ENCODE peak calls at places on chromosomes 13 and 19, in ten cellular contexts. W is SK-N-SH, P is neuronal stem cell, Y is IMR-90, M is mammary epithelial cell, B is neural progenitor cell, F is trophoblast cell, H is HCT116, X is PC-9, L is mesenchymal stem cell. O is an unnamed sample. For H3K36me3, the result is how much of the 10 kb centered on the place peaks cover.

GRCh38 chr13:98721825-98722510 is 30.5 kb downstream of the SLC15A1 start:
- DNase-seq in L (no peak), M (peak), F (no peak), X (peak), P (no peak), H (no peak), Y (no peak), B (no peak), W (no peak), O (no peak)

GRCh38 chr19:6047741-6048231 is 62.5 kb downstream of the RFX2 start:
- DNase-seq in F (peak), P (peak), W (peak), M (no peak), X (no peak), H (peak), L (peak), Y (peak), B (peak), O (no peak)

GRCh38 chr19:40807147-40808020 is 8.4 kb downstream of the EGLN2 start:
- DNase-seq in Y (no peak), H (no peak), B (peak), F (peak), X (peak), L (no peak), P (no peak), M (no peak), W (no peak), O (no peak)

GRCh38 chr13:43229506-43229905 is 206.1 kb downstream of the DNAJC15 start:
- DNase-seq in B (no peak), M (no peak), F (no peak), H (no peak), W (no peak), P (no peak), L (peak), Y (peak), X (no peak), O (no peak)

GRCh38 chr13:66634384-66634783 is 595.8 kb downstream of the PCDH9 start:
- DNase-seq in H (no peak), Y (peak), M (no peak), F (no peak), B (no peak), W (no peak), L (no peak), P (no peak), X (no peak), O (no peak)

GRCh38 chr13:25881946-25882574 is 169.8 kb downstream of the SHISA2 start:
- DNase-seq in M (no peak), P (peak), F (no peak), W (peak), L (peak), B (peak), Y (no peak), X (no peak), H (no peak), O (no peak)

GRCh38 chr19:51055866-51056265 is 9.0 kb downstream of the KLK13 start:
- DNase-seq in Y (no peak), P (no peak), B (no peak), F (no peak), H (no peak), X (no peak), M (peak), W (no peak), L (no peak), O (no peak)

GRCh38 chr13:35866801-35867200 is 264.4 kb downstream of the DCLK1 start:
- DNase-seq in W (no peak), L (no peak), M (no peak), F (no peak), X (no peak), Y (no peak), P (no peak), B (no peak), H (no peak), O (no peak)

GRCh38 chr13:36332986-36333385 is 13.2 kb downstream of the SPART start:
- DNase-seq in M (peak), Y (peak), B (no peak), F (no peak), L (peak), W (no peak), X (no peak), H (no peak), P (no peak), O (no peak)

GRCh38 chr13:96075953-96076543 is 13.9 kb upstream of the HS6ST3 start:
- DNase-seq in Y (peak), L (peak), F (peak), B (no peak), M (no peak), P (no peak), W (peak), X (no peak), H (no peak), O (no peak)

GRCh38 chr13:48590141-48590863 is 57.4 kb upstream of the RCBTB2 start:
- DNase-seq in H (no peak), W (no peak), B (no peak), L (no peak), X (no peak), P (no peak), F (peak), Y (no peak), M (no peak), O (no peak)

GRCh38 chr13:48594080-48594815 is 59.5 kb upstream of the CYSLTR2 start:
- DNase-seq in M (no peak), F (peak), W (no peak), H (no peak), B (peak), Y (no peak), P (no peak), L (peak), X (no peak), O (no peak)

GRCh38 chr13:48593551-48593950 is 60.2 kb upstream of the CYSLTR2 start:
- DNase-seq in M (no peak), L (no peak), Y (no peak), F (no peak), P (no peak), W (no peak), B (no peak), H (no peak), X (no peak), O (no peak)

GRCh38 chr13:48595330-48596127 is 58.2 kb upstream of the CYSLTR2 start:
- DNase-seq in B (peak), P (no peak), Y (peak), M (peak), W (peak), F (peak), L (peak), H (peak), X (no peak), O (no peak)

DNA sequence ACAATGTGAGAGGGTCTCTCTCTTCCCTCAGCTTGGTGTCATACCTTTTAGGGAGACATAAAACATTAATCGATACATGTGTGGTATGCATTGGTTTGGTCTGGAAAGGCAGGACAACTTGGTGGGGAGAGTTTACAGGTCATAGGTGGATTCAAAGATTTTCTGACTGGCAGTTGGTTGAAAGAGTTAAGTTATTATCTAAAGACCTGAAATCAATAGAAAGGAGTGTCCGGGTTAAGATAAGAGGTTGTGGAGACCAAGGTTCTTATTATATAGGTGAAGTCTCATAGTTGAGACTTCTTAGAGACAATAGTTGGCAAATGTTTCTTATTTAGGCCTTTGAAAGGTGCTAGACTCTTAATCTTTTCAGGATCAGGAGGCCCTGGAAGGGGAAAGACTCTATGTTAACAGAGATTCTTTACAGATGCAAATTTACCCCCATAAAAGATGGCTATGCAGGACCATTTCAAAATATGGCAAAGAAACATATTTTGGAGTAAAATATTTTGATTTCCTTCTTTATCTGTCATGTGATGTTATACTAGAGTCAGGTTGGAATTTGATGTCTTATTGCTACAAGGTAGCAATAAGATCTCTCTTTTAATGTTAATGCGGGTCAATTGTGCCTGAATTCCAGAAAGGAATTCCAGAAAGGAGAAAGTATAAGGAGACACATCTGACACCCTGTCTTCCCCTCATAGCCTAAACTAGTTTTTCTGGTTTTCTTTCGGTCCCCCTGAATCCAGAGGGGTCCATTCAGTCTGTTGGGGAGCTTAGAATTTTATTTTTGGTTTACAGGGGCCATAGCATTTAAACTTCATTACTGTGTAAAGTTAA is 59.2 kb upstream of the RCBTB2 start:
- DNase-seq in P (no peak), X (no peak), H (no peak), M (no peak), B (no peak), L (no peak), W (no peak), Y (no peak), F (peak), O (no peak)
- H2AFZ ChIP-seq in P (no peak), X (no peak), H (no peak), M (no peak), B (no peak), L (no peak), W (no peak), Y (no peak), F (no peak), O (no peak)

GRCh38 chr13:33846306-33847062 is 28.5 kb downstream of the RFC3 start:
- DNase-seq in X (no peak), H (no peak), B (no peak), P (no peak), L (no peak), F (no peak), W (no peak), M (no peak), Y (no peak), O (no peak)
- H3K36me3 ChIP-seq in X (under half), H (under half), B (under half), P (under half), L (under half), F (under half), W (under half), M (under half), Y (under half), O (under half)

GRCh38 chr19:4714016-4714415 is 9.6 kb downstream of the DPP9 start:
- DNase-seq in B (no peak), X (no peak), H (no peak), W (no peak), F (no peak), L (no peak), M (no peak), Y (no peak), P (no peak), O (no peak)
- H3K27ac ChIP-seq in B (no peak), X (peak), H (peak), W (no peak), F (no peak), L (peak), M (peak), Y (peak), P (no peak), O (peak)

DNA sequence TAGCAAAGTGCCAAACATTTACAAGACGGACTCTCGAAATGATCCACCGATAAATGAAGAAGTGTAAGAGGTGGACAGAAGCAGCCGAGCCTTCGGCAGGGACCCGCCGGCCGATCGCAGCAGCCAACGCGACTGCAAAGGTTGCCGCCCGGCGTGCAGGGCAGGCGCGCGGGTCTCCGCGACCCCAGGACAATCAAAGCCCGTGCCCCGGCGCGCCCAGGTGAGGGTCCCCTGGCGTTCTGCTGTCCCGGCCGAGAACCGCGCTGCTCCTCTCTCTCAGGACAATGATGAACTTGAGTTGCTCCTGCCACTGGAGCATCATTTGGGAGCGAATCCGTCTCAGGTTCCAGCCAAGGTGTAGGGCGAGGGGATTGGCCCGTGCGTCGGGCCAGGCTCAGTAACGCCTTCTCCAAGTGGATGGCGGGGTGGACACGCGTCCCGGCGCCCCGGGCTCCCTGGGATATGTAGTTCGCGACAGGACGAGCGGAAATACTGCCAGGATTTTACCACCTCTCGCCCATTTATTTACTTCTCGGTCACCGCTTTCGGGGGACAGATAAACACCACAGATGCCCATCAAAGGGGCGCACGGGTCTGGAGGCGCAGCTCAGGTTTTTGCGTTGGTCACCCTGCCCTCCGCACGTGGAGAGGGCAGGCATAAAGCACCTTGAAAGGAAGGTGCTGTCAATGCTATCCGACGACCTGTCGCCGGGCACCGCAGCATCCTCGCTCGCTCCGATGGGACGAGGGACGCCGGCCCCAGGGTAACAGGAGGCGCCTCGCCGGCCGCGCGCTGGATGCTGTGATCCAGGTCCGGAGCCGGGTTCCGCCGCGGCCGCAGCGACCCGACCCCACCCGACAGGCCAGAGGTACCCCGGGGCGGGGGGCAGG is at the start of the genes BIVM and POGLUT2:
- DNase-seq in W (peak), P (peak), M (peak), Y (peak), X (peak), L (peak), F (peak), H (peak), B (peak), O (peak)
- H2AFZ ChIP-seq in W (peak), P (peak), M (peak), Y (peak), X (peak), L (peak), F (peak), H (peak), B (peak), O (peak)

GRCh38 chr19:19324059-19324755 is 3.6 kb downstream of the MAU2 start:
- DNase-seq in W (no peak), L (no peak), B (no peak), M (no peak), X (no peak), F (no peak), Y (no peak), P (no peak), H (no peak), O (no peak)

GRCh38 chr19:19320362-19321142 is at the start of the genes MAU2 and SUGP1:
- DNase-seq in L (peak), X (peak), M (peak), H (peak), Y (peak), P (peak), W (peak), F (peak), B (peak), O (peak)

GRCh38 chr19:19319725-19320361 is 466 bp downstream of the SUGP1 start:
- DNase-seq in P (no peak), X (no peak), Y (no peak), M (no peak), L (no peak), F (peak), B (no peak), H (no peak), W (peak), O (no peak)

GRCh38 chr19:19316082-19316481 is 4.2 kb downstream of the SUGP1 start:
- DNase-seq in M (no peak), Y (no peak), F (no peak), L (no peak), B (no peak), P (no peak), W (no peak), H (no peak), X (no peak), O (no peak)

DNA sequence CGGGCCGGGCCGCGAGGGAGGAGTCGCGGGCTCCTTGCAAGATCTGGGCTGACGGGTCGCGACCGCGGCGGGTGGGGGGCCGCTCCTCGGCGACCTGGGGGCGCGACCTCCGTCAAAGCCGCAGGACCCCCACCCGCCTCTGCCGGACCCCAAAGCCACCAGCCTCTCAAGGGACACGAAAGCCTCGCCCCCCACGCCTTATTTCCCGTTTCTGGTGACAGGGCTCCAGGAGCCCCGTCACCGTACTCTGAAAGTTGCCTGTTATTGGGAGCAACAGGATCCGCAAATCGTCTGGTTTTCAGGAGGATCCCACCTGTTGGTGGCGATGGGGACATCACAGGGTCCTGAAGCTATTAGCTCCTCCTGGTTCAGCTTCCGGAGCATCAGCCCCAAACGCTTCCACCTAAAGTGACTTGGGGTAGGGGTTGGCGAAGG is 531 bp downstream of the MAU2 start:
- DNase-seq in L (peak), F (peak), H (no peak), B (peak), W (peak), X (no peak), P (peak), M (peak), Y (no peak), O (no peak)
- H3K36me3 ChIP-seq in L (under half), F (under half), H (under half), B (under half), W (under half), X (under half), P (under half), M (under half), Y (under half), O (under half)

DNA sequence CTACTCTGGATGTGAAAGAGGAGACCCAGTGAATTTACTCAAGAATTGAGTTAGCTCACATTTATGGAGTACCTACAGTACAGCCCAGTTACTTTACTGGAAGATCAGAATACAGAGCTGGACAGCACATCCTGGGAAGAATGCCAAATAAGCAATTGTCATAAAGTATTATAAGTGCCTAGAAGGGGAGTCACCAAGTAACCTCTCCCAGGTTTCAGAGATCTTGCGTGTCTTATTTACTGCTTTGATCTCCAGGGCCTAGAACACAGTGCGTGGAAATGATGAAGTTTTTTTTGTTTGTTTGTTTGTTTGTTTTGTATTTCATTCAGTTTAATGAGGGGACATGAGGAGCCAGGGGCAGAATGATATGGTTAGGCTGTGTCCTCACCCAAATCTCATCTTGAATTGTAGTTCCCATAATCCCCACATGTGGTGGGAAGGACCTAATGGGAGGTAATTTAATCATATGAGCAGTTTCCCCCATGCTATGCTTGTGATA is 5.1 kb downstream of the GARRE1 start:
- DNase-seq in Y (peak), F (no peak), B (no peak), P (no peak), X (no peak), M (no peak), L (no peak), H (no peak), W (no peak), O (no peak)
- H3K27ac ChIP-seq in Y (no peak), F (no peak), B (no peak), P (no peak), X (no peak), M (no peak), L (no peak), H (no peak), W (no peak), O (no peak)

DNA sequence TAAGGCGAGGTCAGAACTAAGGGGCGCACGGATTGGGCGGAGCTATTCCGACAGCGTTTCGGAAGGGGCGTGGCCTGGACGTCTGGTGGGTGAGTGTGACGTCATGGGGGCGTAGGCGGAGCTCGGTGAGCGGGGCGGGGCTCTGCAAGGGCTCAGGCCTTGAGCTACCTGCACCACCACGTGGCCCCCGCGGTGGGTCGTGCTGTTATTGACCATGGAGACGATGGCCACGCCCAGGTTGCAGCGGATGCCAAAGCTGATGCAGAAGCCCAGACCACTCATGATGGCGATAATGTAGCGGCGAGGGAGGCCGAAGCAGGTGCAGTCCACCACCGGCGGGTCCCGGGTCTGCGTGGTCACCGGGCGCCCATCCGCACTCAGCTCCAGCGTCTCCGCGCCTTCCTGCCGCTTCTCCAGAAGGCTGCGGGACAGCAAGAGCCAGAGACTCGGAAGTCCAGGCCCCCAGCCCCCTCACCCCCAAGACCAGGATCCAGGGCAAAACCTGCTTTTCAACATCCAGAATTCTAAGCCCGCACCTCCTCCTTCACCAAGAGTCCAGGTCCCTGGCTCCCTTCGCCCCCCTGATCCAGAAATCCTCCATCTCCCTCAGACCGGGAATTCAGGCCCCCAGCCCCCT is 4.8 kb downstream of the SLC17A7 start:
- DNase-seq in F (no peak), P (no peak), M (no peak), Y (no peak), W (peak), X (no peak), L (no peak), B (peak), H (no peak), O (no peak)
- H2AFZ ChIP-seq in F (no peak), P (peak), M (no peak), Y (peak), W (no peak), X (no peak), L (no peak), B (no peak), H (no peak), O (no peak)

GRCh38 chr19:7641288-7642276 is 4.7 kb downstream of the STXBP2 start:
- DNase-seq in P (no peak), F (no peak), W (no peak), B (peak), H (no peak), X (no peak), L (no peak), Y (no peak), M (no peak), O (no peak)
- H3K36me3 ChIP-seq in P (under half), F (under half), W (under half), B (under half), H (under half), X (under half), L (half or more), Y (under half), M (under half), O (under half)

O was measured in keratinocyte.